ENCODE peak calls at places on chromosome 10, in eight cellular contexts. O is upper lobe of right lung, K is uterus, V is adrenal gland, E is tibial artery, P is fibroblast of lung, I is right atrium auricular region, H is keratinocyte. T is an unnamed sample. For H3K36me3, the result is how much of the 10 kb centered on the place peaks cover.

GRCh38 chr10:8416192-8416701 is 361.8 kb downstream of the GATA3 start:
- DNase-seq in I (no peak), K (no peak), V (no peak), E (no peak), H (no peak), O (no peak), P (no peak), T (no peak)

GRCh38 chr10:124447741-124448466 is 1.9 kb downstream of the NKX1-2 start:
- DNase-seq in K (no peak), E (no peak), V (no peak), I (no peak), O (no peak), H (no peak), P (no peak), T (peak)

GRCh38 chr10:121710207-121710606 is 112.0 kb upstream of the FGFR2 start:
- DNase-seq in H (no peak), O (no peak), I (peak), P (no peak), K (no peak), E (no peak), V (no peak), T (peak)

GRCh38 chr10:110323503-110323902 is 18.8 kb upstream of the SMNDC1 start:
- DNase-seq in K (no peak), I (no peak), V (no peak), H (peak), O (no peak), P (peak), E (no peak), T (no peak)

GRCh38 chr10:101356132-101356531 is 2.2 kb downstream of the BTRC start:
- DNase-seq in I (no peak), H (no peak), O (no peak), K (no peak), V (no peak), E (no peak), P (no peak), T (no peak)

GRCh38 chr10:124294811-124295770 is 123.6 kb downstream of the OAT start:
- DNase-seq in E (no peak), O (peak), V (no peak), H (peak), P (no peak), K (no peak), I (no peak), T (no peak)

GRCh38 chr10:133096616-133097269 is 9.0 kb downstream of the ADGRA1 start:
- DNase-seq in K (no peak), P (no peak), I (no peak), O (no peak), E (no peak), V (no peak), H (no peak), T (no peak)

GRCh38 chr10:114604357-114605129 is 53.5 kb downstream of the ABLIM1 start:
- DNase-seq in K (no peak), I (no peak), V (peak), E (no peak), P (no peak), H (no peak), O (no peak), T (no peak)

GRCh38 chr10:28273343-28273742 is 29.5 kb downstream of the MPP7 start:
- DNase-seq in V (no peak), P (no peak), E (no peak), O (no peak), H (no peak), I (no peak), K (no peak), T (no peak)

GRCh38 chr10:1881636-1882035 is 144.3 kb upstream of the ADARB2 start:
- DNase-seq in H (no peak), E (no peak), P (no peak), K (no peak), O (no peak), V (no peak), I (no peak), T (no peak)

GRCh38 chr10:103507235-103508191 is 14.0 kb downstream of the NEURL1 start:
- DNase-seq in K (no peak), P (no peak), E (no peak), V (no peak), H (no peak), I (no peak), O (peak), T (peak)

GRCh38 chr10:93352638-93353383 is 129.3 kb downstream of the MYOF start:
- DNase-seq in H (no peak), O (no peak), V (no peak), E (no peak), I (no peak), P (peak), K (no peak), T (peak)

GRCh38 chr10:63718006-63718405 is 196.8 kb downstream of the REEP3 start:
- DNase-seq in E (no peak), K (no peak), V (no peak), H (no peak), O (no peak), I (no peak), P (no peak), T (no peak)

GRCh38 chr10:73894245-73894971 is 16.5 kb upstream of the PLAU start:
- DNase-seq in V (no peak), H (no peak), E (no peak), I (no peak), K (no peak), P (peak), O (no peak), T (no peak)

GRCh38 chr10:29715296-29715695 is 80.5 kb upstream of the SVIL start:
- DNase-seq in O (no peak), I (no peak), V (no peak), K (no peak), P (no peak), E (no peak), H (no peak), T (no peak)

GRCh38 chr10:62130948-62131347 is 137.7 kb downstream of the RTKN2 start:
- DNase-seq in E (no peak), H (no peak), K (no peak), P (peak), O (no peak), V (peak), I (no peak), T (no peak)

GRCh38 chr10:43000651-43001426 is 76.0 kb upstream of the RET start:
- DNase-seq in P (no peak), O (peak), E (peak), H (no peak), I (no peak), V (no peak), K (no peak), T (peak)

GRCh38 chr10:74027702-74028101 is 29.8 kb downstream of the VCL start:
- DNase-seq in I (no peak), K (no peak), V (no peak), E (no peak), P (no peak), O (no peak), H (no peak), T (no peak)

GRCh38 chr10:19043431-19043830 is 5.2 kb upstream of the MALRD1 start:
- DNase-seq in H (no peak), E (no peak), P (no peak), I (no peak), K (no peak), V (no peak), O (no peak), T (no peak)

GRCh38 chr10:1735562-1735961 is 1.8 kb downstream of the ADARB2 start:
- DNase-seq in V (no peak), H (no peak), O (no peak), K (no peak), I (no peak), P (no peak), E (no peak), T (peak)

GRCh38 chr10:75773139-75773801 is 341.8 kb downstream of the LRMDA start:
- DNase-seq in I (peak), P (peak), H (no peak), V (peak), E (no peak), K (no peak), O (no peak), T (no peak)

GRCh38 chr10:124211921-124212320 is 118.5 kb upstream of the CHST15 start:
- DNase-seq in O (no peak), E (no peak), H (peak), K (no peak), P (peak), V (no peak), I (no peak), T (no peak)

GRCh38 chr10:48655426-48656240 is 29.0 kb upstream of the WDFY4 start:
- DNase-seq in V (peak), E (peak), H (no peak), P (peak), O (peak), K (peak), I (no peak), T (no peak)

GRCh38 chr10:83432296-83433045 is 706.8 kb upstream of the GHITM start:
- DNase-seq in O (no peak), E (no peak), P (no peak), I (no peak), K (no peak), V (no peak), H (no peak), T (no peak)

GRCh38 chr10:88122145-88122544 is 258.7 kb downstream of the PTEN start:
- DNase-seq in V (no peak), K (no peak), I (no peak), P (no peak), H (no peak), E (no peak), O (no peak), T (no peak)

GRCh38 chr10:37490266-37490665 is 364.9 kb downstream of the ANKRD30A start:
- DNase-seq in E (no peak), H (no peak), V (no peak), K (no peak), I (no peak), O (no peak), P (no peak), T (no peak)

GRCh38 chr10:98478430-98479222 is 31.9 kb upstream of the HPS1 start:
- DNase-seq in I (no peak), P (no peak), O (no peak), H (no peak), K (no peak), E (no peak), V (no peak), T (no peak)

GRCh38 chr10:48548531-48549135 is 56.2 kb downstream of the ARHGAP22 start:
- DNase-seq in O (no peak), V (no peak), I (no peak), E (no peak), K (no peak), P (no peak), H (no peak), T (no peak)

GRCh38 chr10:91525939-91526712 is 106.7 kb downstream of the PPP1R3C start:
- DNase-seq in V (no peak), K (no peak), O (no peak), H (no peak), P (peak), E (no peak), I (no peak), T (no peak)

GRCh38 chr10:97690138-97690537 is 3.1 kb upstream of the AVPI1 start:
- DNase-seq in O (no peak), K (no peak), E (peak), P (no peak), I (no peak), H (no peak), V (no peak), T (no peak)

GRCh38 chr10:30687698-30688213 is 58.2 kb upstream of the LYZL2 start:
- DNase-seq in K (peak), H (no peak), P (peak), O (peak), E (peak), V (peak), I (peak), T (peak)

GRCh38 chr10:11242443-11243386 is 225.0 kb downstream of the CELF2 start:
- DNase-seq in I (no peak), V (peak), E (no peak), H (no peak), O (no peak), P (peak), K (no peak), T (no peak)

GRCh38 chr10:112689327-112689726 is 242.3 kb downstream of the VTI1A start:
- DNase-seq in E (peak), I (no peak), K (peak), P (peak), H (no peak), O (no peak), V (no peak), T (peak)

GRCh38 chr10:26556756-26557640 is 118.9 kb downstream of the APBB1IP start:
- DNase-seq in K (no peak), O (no peak), H (peak), P (peak), V (peak), E (no peak), I (no peak), T (peak)

GRCh38 chr10:114266521-114266920 is 27.5 kb downstream of the VWA2 start:
- DNase-seq in E (no peak), I (no peak), K (peak), H (no peak), V (peak), P (peak), O (no peak), T (no peak)

GRCh38 chr10:131651674-131652093 is 249.1 kb upstream of the PPP2R2D start:
- DNase-seq in I (no peak), V (no peak), E (no peak), H (no peak), K (no peak), O (peak), P (no peak), T (peak)

GRCh38 chr10:5951721-5952407 is 25.5 kb downstream of the IL15RA start:
- DNase-seq in I (no peak), O (no peak), H (no peak), P (no peak), K (no peak), V (no peak), E (no peak), T (no peak)

GRCh38 chr10:51860257-51860656 is 160.9 kb upstream of the CSTF2T start:
- DNase-seq in K (peak), H (no peak), I (peak), V (peak), P (peak), E (peak), O (no peak), T (no peak)

GRCh38 chr10:24415455-24416169 is 206.7 kb downstream of the KIAA1217 start:
- DNase-seq in P (peak), E (peak), H (no peak), K (peak), I (peak), V (peak), O (peak), T (no peak)

GRCh38 chr10:127345231-127345965 is 149.0 kb upstream of the INSYN2A start:
- DNase-seq in I (no peak), H (no peak), P (no peak), V (no peak), O (no peak), E (no peak), K (no peak), T (no peak)
- H3K4me3 ChIP-seq in I (no peak), H (no peak), P (no peak), V (no peak), O (no peak), E (no peak), K (no peak), T (no peak)

GRCh38 chr10:78015546-78015945 is 13.8 kb downstream of the POLR3A start:
- DNase-seq in H (no peak), V (peak), E (no peak), I (no peak), K (no peak), P (no peak), O (no peak), T (no peak)
- H3K36me3 ChIP-seq in H (under half), V (half or more), E (half or more), I (half or more), K (under half), P (under half), O (half or more), T (under half)

GRCh38 chr10:72260588-72261322 is 13.0 kb upstream of the DDIT4 start:
- DNase-seq in P (peak), K (peak), H (peak), V (peak), I (peak), E (peak), O (peak), T (peak)

GRCh38 chr10:72261323-72262018 is 12.3 kb upstream of the DDIT4 start:
- DNase-seq in V (peak), I (no peak), K (no peak), O (no peak), H (no peak), E (no peak), P (no peak), T (peak)

GRCh38 chr10:72260215-72260587 is 13.5 kb upstream of the DDIT4 start:
- DNase-seq in K (no peak), I (no peak), V (no peak), E (no peak), H (no peak), O (no peak), P (no peak), T (no peak)

GRCh38 chr10:72258617-72259016 is 15.1 kb upstream of the DDIT4 start:
- DNase-seq in V (no peak), I (no peak), E (no peak), K (no peak), H (no peak), P (no peak), O (no peak), T (no peak)

DNA sequence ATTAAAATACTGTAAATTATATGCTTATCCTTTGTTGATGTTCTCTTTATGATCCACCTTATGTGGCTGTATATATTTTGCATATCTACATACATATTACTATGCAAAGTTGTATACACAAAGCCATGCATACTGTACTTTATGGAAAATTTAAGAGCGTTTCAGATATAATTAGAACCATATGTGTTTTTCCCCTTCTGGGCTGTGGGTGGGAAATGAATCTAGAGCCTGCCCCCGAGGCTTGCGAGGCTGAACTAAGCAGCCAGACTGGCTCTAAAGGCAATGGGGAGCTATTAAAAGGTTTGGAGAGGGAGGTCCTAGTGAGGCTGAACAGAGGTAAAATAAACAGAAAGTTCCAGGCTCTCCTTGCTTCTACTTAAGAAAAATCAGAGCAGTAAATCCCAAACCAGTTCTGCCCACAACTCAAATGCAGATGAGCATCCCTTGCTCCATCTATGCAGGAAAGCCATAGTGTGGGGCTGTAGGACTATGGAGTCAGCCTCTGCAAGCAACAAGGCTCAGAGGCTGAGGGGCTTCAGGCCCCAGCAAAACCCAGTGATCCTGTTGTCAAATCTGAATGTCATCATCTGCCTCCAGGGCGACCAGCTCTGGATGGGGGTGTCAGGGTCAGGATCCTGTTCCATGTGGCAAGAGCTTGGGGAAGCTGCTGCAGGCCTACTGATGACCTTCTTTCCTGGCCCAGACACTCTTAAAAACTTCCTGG is 14.1 kb upstream of the DDIT4 start:
- DNase-seq in I (no peak), P (peak), H (no peak), E (no peak), V (peak), K (no peak), O (no peak), T (no peak)
- H3K4me3 ChIP-seq in I (no peak), P (no peak), H (no peak), E (no peak), V (no peak), K (no peak), O (no peak), T (no peak)

DNA sequence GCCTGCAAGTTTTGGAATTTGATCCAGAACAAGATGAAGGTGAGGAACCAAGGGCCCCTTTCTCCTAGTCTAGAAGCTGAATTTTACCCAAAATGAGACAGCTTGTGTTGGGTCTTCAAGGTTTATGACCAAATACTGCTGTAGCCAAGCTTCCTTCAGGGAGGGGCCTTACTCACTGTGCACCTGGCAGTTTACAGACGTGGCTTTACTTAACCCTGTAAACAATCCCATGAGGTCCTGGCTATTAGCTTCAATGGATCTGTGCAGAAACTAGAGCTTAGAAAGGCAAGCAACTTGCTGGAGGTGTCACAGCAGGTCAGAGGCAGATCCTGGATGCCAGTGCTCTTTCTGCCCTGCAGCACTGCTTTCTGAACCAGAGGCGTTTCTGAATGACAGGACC is 46.7 kb downstream of the PDLIM1 start:
- DNase-seq in O (no peak), V (no peak), K (no peak), E (no peak), I (no peak), H (no peak), P (no peak), T (no peak)
- H3K36me3 ChIP-seq in O (half or more), V (under half), K (under half), E (half or more), I (half or more), H (under half), P (under half), T (under half)

GRCh38 chr10:550665-551460 is 138.6 kb downstream of the DIP2C start:
- DNase-seq in H (no peak), E (no peak), V (no peak), P (no peak), K (no peak), I (no peak), O (no peak), T (no peak)

GRCh38 chr10:551489-552252 is 137.8 kb downstream of the DIP2C start:
- DNase-seq in E (no peak), I (no peak), O (no peak), P (no peak), H (no peak), V (no peak), K (no peak), T (no peak)

GRCh38 chr10:553233-553632 is 136.2 kb downstream of the DIP2C start:
- DNase-seq in V (no peak), E (no peak), O (no peak), P (no peak), K (no peak), I (no peak), H (no peak), T (no peak)

GRCh38 chr10:554182-554848 is 135.2 kb downstream of the DIP2C start:
- DNase-seq in V (no peak), H (no peak), K (no peak), E (no peak), O (no peak), P (peak), I (no peak), T (no peak)

DNA sequence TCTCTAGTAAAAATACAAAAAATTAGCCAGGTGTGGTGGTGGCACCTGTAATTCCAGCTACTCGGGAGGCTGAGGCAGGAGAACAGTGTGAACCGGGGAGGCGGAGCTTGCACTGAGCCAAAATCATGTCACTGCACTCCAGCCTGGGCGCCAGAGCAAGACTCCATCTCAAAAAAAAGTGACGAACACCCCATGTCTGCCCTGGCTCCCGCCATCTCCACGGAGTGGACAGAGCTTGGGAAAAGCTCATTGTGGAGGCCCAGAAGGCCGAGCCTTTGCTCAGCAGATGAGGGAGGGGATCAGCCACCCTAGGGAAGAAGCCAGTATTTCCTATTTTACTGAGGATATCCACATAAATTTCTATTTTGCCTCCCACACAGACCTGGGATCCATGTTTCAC is 136.8 kb downstream of the DIP2C start:
- DNase-seq in I (no peak), O (no peak), K (no peak), E (no peak), P (no peak), V (no peak), H (no peak), T (no peak)
- H3K4me3 ChIP-seq in I (no peak), O (no peak), K (no peak), E (no peak), P (no peak), V (no peak), H (no peak), T (no peak)

GRCh38 chr10:70201105-70201504 is 30.8 kb upstream of the SAR1A start:
- DNase-seq in E (no peak), O (no peak), V (no peak), H (no peak), P (no peak), K (no peak), I (no peak), T (no peak)
- H3K36me3 ChIP-seq in E (half or more), O (half or more), V (half or more), H (under half), P (under half), K (under half), I (under half), T (under half)

T was measured in H7.